ENCODE peak calls at places on chromosomes 3 and 15, in five cellular contexts. One of them, this sample, is unnamed.
A peak's percentile ranks its signal among the peaks of the same experiment; 100 is the strongest.

GRCh38 chr3:110995461-110996226 is 76.0 kb upstream of the NECTIN3 start:
- DNase-seq in MM.1S: no peak
- DNase-seq in PC-3: peak; percentile 64
- DNase-seq in SK-N-SH: no peak
- DNase-seq in HCT116: no peak
- DNase-seq in this sample: peak; percentile 79

GRCh38 chr3:8492744-8493511 is 8.7 kb upstream of the LMCD1 start:
- DNase-seq in MM.1S: no peak
- DNase-seq in PC-3: peak; percentile 68
- DNase-seq in SK-N-SH: peak; percentile 62
- DNase-seq in HCT116: no peak
- DNase-seq in this sample: peak; percentile 74

GRCh38 chr15:41284425-41285177 is 47.8 kb downstream of the OIP5 start:
- DNase-seq in MM.1S: peak; percentile 10
- DNase-seq in PC-3: peak; percentile 36
- DNase-seq in SK-N-SH: peak; percentile 40
- DNase-seq in HCT116: no peak
- DNase-seq in this sample: peak; percentile 61

GRCh38 chr3:56122911-56123310 is 345.4 kb downstream of the ERC2 start:
- DNase-seq in MM.1S: no peak
- DNase-seq in PC-3: no peak
- DNase-seq in SK-N-SH: no peak
- DNase-seq in HCT116: no peak
- DNase-seq in this sample: no peak

GRCh38 chr15:31344824-31345605 is 18.4 kb downstream of the KLF13 start:
- DNase-seq in MM.1S: peak; percentile 78
- DNase-seq in PC-3: no peak
- DNase-seq in SK-N-SH: peak; percentile 50
- DNase-seq in HCT116: no peak
- DNase-seq in this sample: peak; percentile 48

GRCh38 chr15:86247249-86247955 is 167.7 kb downstream of the AGBL1 start:
- DNase-seq in MM.1S: no peak
- DNase-seq in PC-3: no peak
- DNase-seq in SK-N-SH: no peak
- DNase-seq in HCT116: no peak
- DNase-seq in this sample: no peak

GRCh38 chr3:134267996-134268395 is 17.3 kb upstream of the RYK start:
- DNase-seq in MM.1S: no peak
- DNase-seq in PC-3: no peak
- DNase-seq in SK-N-SH: no peak
- DNase-seq in HCT116: no peak
- DNase-seq in this sample: no peak

GRCh38 chr3:169996063-169996462 is 29.5 kb downstream of the SEC62 start:
- DNase-seq in MM.1S: no peak
- DNase-seq in PC-3: no peak
- DNase-seq in SK-N-SH: no peak
- DNase-seq in HCT116: no peak
- DNase-seq in this sample: no peak

GRCh38 chr15:30925686-30926085 is 22.0 kb downstream of the FAN1 start:
- DNase-seq in MM.1S: no peak
- DNase-seq in PC-3: no peak
- DNase-seq in SK-N-SH: no peak
- DNase-seq in HCT116: no peak
- DNase-seq in this sample: no peak

GRCh38 chr3:102063572-102063971 is 214.3 kb downstream of the NFKBIZ start:
- DNase-seq in MM.1S: no peak
- DNase-seq in PC-3: no peak
- DNase-seq in SK-N-SH: no peak
- DNase-seq in HCT116: no peak
- DNase-seq in this sample: no peak

GRCh38 chr3:177589921-177590336 is 392.6 kb upstream of the TBL1XR1 start:
- DNase-seq in MM.1S: peak; percentile 62
- DNase-seq in PC-3: peak; percentile 96
- DNase-seq in SK-N-SH: peak; percentile 16
- DNase-seq in HCT116: peak; percentile 71
- DNase-seq in this sample: peak; percentile 91

GRCh38 chr3:187802203-187802927 is 57.1 kb upstream of the BCL6 start:
- DNase-seq in MM.1S: no peak
- DNase-seq in PC-3: no peak
- DNase-seq in SK-N-SH: no peak
- DNase-seq in HCT116: no peak
- DNase-seq in this sample: no peak

GRCh38 chr15:63226155-63226883 is 36.9 kb downstream of the RAB8B start:
- DNase-seq in MM.1S: no peak
- DNase-seq in PC-3: no peak
- DNase-seq in SK-N-SH: no peak
- DNase-seq in HCT116: no peak
- DNase-seq in this sample: no peak

GRCh38 chr15:63218114-63218808 is 28.9 kb downstream of the RAB8B start:
- DNase-seq in MM.1S: no peak
- DNase-seq in PC-3: peak; percentile 24
- DNase-seq in SK-N-SH: no peak
- DNase-seq in HCT116: no peak
- DNase-seq in this sample: peak; percentile 86

GRCh38 chr15:63223463-63223862 is 34.1 kb downstream of the RAB8B start:
- DNase-seq in MM.1S: no peak
- DNase-seq in PC-3: no peak
- DNase-seq in SK-N-SH: no peak
- DNase-seq in HCT116: no peak
- DNase-seq in this sample: no peak

GRCh38 chr15:63219196-63219719 is 29.9 kb downstream of the RAB8B start:
- DNase-seq in MM.1S: no peak
- DNase-seq in PC-3: no peak
- DNase-seq in SK-N-SH: no peak
- DNase-seq in HCT116: no peak
- DNase-seq in this sample: no peak

DNA sequence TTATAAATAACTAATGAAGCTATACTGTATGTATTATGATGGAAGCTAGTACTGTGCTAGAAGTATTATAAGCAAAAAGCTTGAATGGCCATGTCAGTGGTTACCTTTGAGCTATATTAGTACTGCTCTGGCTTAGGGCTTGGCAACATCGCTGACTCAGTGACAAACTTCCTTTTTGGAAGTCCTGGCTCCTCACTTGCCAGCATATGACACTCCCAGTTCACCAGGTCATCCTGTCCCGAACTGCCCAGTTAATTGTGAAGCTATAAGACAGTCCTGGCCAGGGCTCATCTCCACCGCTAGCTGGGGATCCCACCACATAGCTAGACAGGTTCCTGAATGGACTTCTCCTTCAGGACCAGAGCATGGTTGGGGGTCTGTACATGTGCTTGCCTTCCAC is 31.9 kb downstream of the RAB8B start:
- DNase-seq in MM.1S: no peak
- DNase-seq in PC-3: peak; percentile 75
- DNase-seq in SK-N-SH: no peak
- DNase-seq in HCT116: no peak
- DNase-seq in this sample: peak; percentile 66
- TF ChIP-seq EZH2phosphoT487 in MM.1S: no peak
- TF ChIP-seq EZH2phosphoT487 in PC-3: no peak
- TF ChIP-seq EZH2phosphoT487 in SK-N-SH: no peak
- TF ChIP-seq EZH2phosphoT487 in HCT116: no peak
- TF ChIP-seq EZH2phosphoT487 in this sample: no peak

GRCh38 chr3:100331660-100332059 is 2.9 kb upstream of the NIT2 start:
- DNase-seq in MM.1S: no peak
- DNase-seq in PC-3: no peak
- DNase-seq in SK-N-SH: no peak
- DNase-seq in HCT116: no peak
- DNase-seq in this sample: no peak

GRCh38 chr3:100335137-100335833 is 728 bp downstream of the NIT2 start:
- DNase-seq in MM.1S: peak; percentile 38
- DNase-seq in PC-3: peak; percentile 37
- DNase-seq in SK-N-SH: peak; percentile 47
- DNase-seq in HCT116: no peak
- DNase-seq in this sample: peak; percentile 65

GRCh38 chr3:100333051-100333450 is 1.5 kb upstream of the NIT2 start:
- DNase-seq in MM.1S: no peak
- DNase-seq in PC-3: no peak
- DNase-seq in SK-N-SH: no peak
- DNase-seq in HCT116: no peak
- DNase-seq in this sample: no peak

GRCh38 chr3:100334340-100335136 is at the start of gene NIT2:
- DNase-seq in MM.1S: peak; percentile 90
- DNase-seq in PC-3: peak; percentile 90
- DNase-seq in SK-N-SH: peak; percentile 96
- DNase-seq in HCT116: peak; percentile 73
- DNase-seq in this sample: peak; percentile 88

DNA sequence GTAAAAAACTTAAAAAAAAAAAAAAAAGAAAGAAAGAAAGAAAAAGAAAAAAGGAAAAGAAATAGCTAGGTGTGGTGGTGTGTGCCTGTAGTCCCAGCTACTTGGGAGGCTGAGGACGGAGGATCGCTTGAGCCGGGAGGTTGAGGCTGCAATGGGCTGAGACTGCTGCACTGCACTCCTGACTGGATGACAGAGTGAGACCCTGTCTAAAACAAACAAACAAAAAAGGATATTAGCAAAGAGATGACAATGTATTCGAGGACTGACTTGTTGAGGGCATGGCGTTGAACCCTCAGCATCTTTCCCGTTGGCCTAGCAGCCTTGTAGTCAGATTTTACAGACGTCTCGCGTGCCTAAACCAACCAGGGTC is 602 bp upstream of the NIT2 start:
- DNase-seq in MM.1S: no peak
- DNase-seq in PC-3: no peak
- DNase-seq in SK-N-SH: no peak
- DNase-seq in HCT116: no peak
- DNase-seq in this sample: no peak
- H3K4me3 ChIP-seq in MM.1S: peak overlapping the region; percentile 51
- H3K4me3 ChIP-seq in PC-3: peak overlapping the region; percentile 79
- H3K4me3 ChIP-seq in SK-N-SH: peak overlapping the region; percentile 79
- H3K4me3 ChIP-seq in HCT116: peak overlapping the region; percentile 79
- H3K4me3 ChIP-seq in this sample: peak overlapping the region; percentile 83

DNA sequence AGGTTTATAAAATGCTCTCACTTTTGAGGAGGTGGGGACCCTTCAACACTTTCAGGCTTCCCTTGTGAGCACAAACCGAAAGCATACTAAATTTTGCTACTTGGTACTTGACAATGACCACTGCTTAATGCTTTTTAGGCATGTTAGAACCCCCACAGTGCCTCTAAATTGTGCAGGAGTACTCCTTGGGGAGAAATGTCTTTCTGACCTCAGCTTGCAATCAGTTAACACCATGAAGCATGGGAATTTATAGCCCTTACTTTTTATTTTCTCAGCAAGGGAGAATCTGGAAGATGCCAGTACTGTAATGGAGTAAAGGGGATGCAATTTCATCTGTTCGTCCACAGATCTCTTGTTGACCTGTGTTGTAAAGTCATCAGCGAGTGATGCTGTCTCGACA is 308.9 kb upstream of the TBC1D5 start:
- DNase-seq in MM.1S: no peak
- DNase-seq in PC-3: no peak
- DNase-seq in SK-N-SH: no peak
- DNase-seq in HCT116: no peak
- DNase-seq in this sample: no peak
- H3K27ac ChIP-seq in MM.1S: no peak overlapping the region
- H3K27ac ChIP-seq in PC-3: no peak overlapping the region
- H3K27ac ChIP-seq in SK-N-SH: no peak overlapping the region
- H3K27ac ChIP-seq in HCT116: no peak overlapping the region
- H3K27ac ChIP-seq in this sample: no peak overlapping the region

DNA sequence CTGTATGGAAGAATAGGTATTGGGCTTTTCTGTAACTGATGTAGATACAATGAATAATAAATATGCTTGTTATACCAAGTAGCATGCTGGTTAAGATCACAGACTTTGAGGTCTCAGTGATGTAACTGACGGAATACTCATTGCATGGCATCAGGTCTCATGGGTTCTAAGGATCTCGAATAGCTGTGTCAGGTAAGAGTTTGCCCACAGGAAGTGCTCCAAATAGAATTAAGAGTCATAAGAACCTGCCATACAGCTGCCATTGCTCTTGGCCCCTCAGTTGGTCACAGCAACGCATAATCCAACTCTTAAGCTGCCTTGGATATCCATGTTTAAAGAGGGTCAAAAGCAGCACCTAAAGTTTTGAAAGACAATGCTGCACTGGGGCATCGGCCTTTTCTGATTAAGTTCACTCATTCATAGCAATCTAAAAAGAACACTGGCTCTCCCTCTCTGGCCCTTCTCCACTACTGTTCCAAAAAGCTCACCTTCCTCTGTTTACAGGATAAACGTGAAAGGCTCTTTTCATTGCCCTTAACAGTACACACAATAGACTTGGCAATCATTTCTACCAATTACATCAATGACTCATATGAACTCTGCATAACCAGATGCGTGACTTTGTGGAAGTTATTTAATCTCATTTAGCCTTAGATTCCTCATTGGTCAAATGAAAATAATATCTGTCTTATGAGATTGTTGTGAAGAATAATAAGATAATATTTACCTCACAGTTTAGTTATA is 74.7 kb downstream of the ZBTB20 start:
- DNase-seq in MM.1S: no peak
- DNase-seq in PC-3: peak; percentile 38
- DNase-seq in SK-N-SH: no peak
- DNase-seq in HCT116: peak; percentile 22
- DNase-seq in this sample: peak; percentile 78
- TF ChIP-seq EZH2phosphoT487 in MM.1S: no peak
- TF ChIP-seq EZH2phosphoT487 in PC-3: no peak
- TF ChIP-seq EZH2phosphoT487 in SK-N-SH: no peak
- TF ChIP-seq EZH2phosphoT487 in HCT116: no peak
- TF ChIP-seq EZH2phosphoT487 in this sample: no peak

GRCh38 chr15:82646250-82647044 is 716 bp downstream of the CPEB1 start:
- DNase-seq in MM.1S: no peak
- DNase-seq in PC-3: no peak
- DNase-seq in SK-N-SH: no peak
- DNase-seq in HCT116: no peak
- DNase-seq in this sample: peak; percentile 25

GRCh38 chr15:82648257-82649103 is 1.3 kb upstream of the CPEB1 start:
- DNase-seq in MM.1S: no peak
- DNase-seq in PC-3: no peak
- DNase-seq in SK-N-SH: peak; percentile 35
- DNase-seq in HCT116: no peak
- DNase-seq in this sample: peak; percentile 33

GRCh38 chr15:82649226-82649999 is 2.2 kb upstream of the CPEB1 start:
- DNase-seq in MM.1S: no peak
- DNase-seq in PC-3: no peak
- DNase-seq in SK-N-SH: no peak
- DNase-seq in HCT116: no peak
- DNase-seq in this sample: no peak

GRCh38 chr15:82647045-82647834 is at the start of gene CPEB1:
- DNase-seq in MM.1S: no peak
- DNase-seq in PC-3: no peak
- DNase-seq in SK-N-SH: peak; percentile 90
- DNase-seq in HCT116: no peak
- DNase-seq in this sample: peak; percentile 81

DNA sequence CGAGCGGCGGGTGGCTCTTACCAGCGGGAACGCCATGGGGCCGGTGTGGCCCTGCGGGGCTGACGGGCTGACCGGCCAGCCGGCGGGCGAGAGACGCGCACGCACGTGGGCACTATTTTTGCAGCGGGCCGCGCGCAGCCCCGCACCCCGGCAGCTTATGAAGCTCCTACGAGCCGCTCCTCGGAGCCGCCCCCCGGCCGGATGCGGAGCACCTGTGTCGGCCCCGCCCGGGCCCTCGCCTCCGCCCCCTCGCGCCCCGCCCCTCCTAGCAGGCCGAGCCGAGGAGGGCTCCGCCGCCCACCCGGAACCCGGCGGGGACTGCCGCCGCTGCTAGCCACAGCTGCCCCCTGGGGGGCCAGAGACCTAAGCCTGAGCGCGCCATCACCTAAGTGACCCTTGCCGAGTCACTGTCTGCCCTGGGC is 683 bp upstream of the CPEB1 start:
- DNase-seq in MM.1S: no peak
- DNase-seq in PC-3: no peak
- DNase-seq in SK-N-SH: peak; percentile 84
- DNase-seq in HCT116: no peak
- DNase-seq in this sample: no peak
- H3K4me3 ChIP-seq in MM.1S: no peak overlapping the region
- H3K4me3 ChIP-seq in PC-3: peak overlapping the region; percentile 49
- H3K4me3 ChIP-seq in SK-N-SH: peak overlapping the region; percentile 52
- H3K4me3 ChIP-seq in HCT116: no peak overlapping the region
- H3K4me3 ChIP-seq in this sample: peak overlapping the region; percentile 68